ENCODE peak calls at places on chromosomes 5 and 9, in ten cellular contexts. R is right atrium auricular region, H is pancreas, K is GM12878, L is astrocyte of the spinal cord, M is PC-9, I is GM10248, V is psoas muscle, P is astrocyte of the cerebellum, W is body of pancreas. Y is an unnamed sample.

GRCh38 chr5:107743357-107744000 is 72.7 kb upstream of the EFNA5 start:
- DNase-seq in R (no peak), H (no peak), K (no peak), L (peak), M (peak), I (no peak), V (no peak), P (no peak), W (no peak), Y (no peak)

GRCh38 chr9:93036887-93037475 is 21.5 kb upstream of the SUSD3 start:
- DNase-seq in R (no peak), H (no peak), K (no peak), L (no peak), M (no peak), I (no peak), V (no peak), P (no peak), W (no peak), Y (no peak)

GRCh38 chr9:132301521-132301920 is 53.3 kb downstream of the SETX start:
- DNase-seq in R (no peak), H (no peak), K (no peak), L (no peak), M (no peak), I (no peak), V (no peak), P (no peak), W (no peak), Y (no peak)

GRCh38 chr5:37044120-37044519 is 167.6 kb downstream of the NIPBL start:
- DNase-seq in R (no peak), H (no peak), K (no peak), L (no peak), M (no peak), I (no peak), V (no peak), P (no peak), W (no peak), Y (no peak)

GRCh38 chr5:99438619-99439018 is 509.8 kb upstream of the CHD1 start:
- DNase-seq in R (no peak), H (no peak), K (no peak), L (no peak), M (no peak), I (no peak), V (no peak), P (no peak), W (no peak), Y (no peak)

GRCh38 chr5:5356765-5357164 is 65.7 kb upstream of the ICE1 start:
- DNase-seq in R (no peak), H (no peak), K (no peak), L (no peak), M (no peak), I (no peak), V (no peak), P (no peak), W (no peak), Y (no peak)

GRCh38 chr5:112006721-112007120 is 249.7 kb upstream of the NREP start:
- DNase-seq in R (no peak), H (no peak), K (no peak), L (peak), M (no peak), I (no peak), V (no peak), P (no peak), W (no peak), Y (no peak)

GRCh38 chr5:34854459-34855174 is 15.7 kb downstream of the TTC23L start:
- DNase-seq in R (no peak), H (no peak), K (peak), L (peak), M (no peak), I (peak), V (no peak), P (peak), W (no peak), Y (no peak)

GRCh38 chr9:70639853-70640814 is 225.7 kb upstream of the KLF9 start:
- DNase-seq in R (no peak), H (no peak), K (no peak), L (peak), M (peak), I (no peak), V (no peak), P (peak), W (no peak), Y (peak)

DNA sequence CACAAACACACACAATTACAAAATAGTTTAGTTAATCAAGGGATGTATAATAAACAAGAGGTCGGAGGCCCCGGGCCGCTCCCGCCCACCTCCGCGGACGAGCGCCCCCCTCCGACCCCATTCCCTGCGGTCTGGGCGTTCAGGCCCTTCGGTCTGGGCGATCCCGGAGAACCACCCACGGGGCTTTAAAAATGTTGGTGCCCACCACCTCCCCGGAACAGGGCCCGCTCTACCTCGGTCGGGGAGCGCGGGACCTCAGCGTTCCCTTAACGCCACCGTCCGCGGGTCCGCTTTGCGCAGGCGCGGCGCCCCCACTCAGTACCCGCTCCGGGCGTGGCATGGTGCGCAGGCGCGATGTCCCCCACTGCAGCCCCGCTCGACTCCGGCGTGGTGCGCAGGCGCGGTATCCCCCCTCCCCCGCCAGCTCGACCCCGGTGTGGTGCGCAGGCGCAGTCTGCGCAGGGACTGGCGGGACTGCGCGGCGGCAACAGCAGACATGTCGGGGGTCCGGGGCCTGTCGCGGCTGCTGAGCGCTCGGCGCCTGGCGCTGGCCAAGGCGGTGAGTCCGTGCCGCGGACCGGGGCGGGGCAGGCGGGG is at the start of the genes CCDC127 and SDHA:
- DNase-seq in R (peak), H (peak), K (peak), L (peak), M (peak), I (peak), V (peak), P (peak), W (peak), Y (peak)
- TF ChIP-seq CTCF in R (no peak), H (no peak), K (peak), L (peak), M (peak), I (peak), V (peak), P (peak), W (no peak), Y (peak)

GRCh38 chr9:122329592-122329991 is 41.2 kb upstream of the PTGS1 start:
- DNase-seq in R (no peak), H (no peak), K (no peak), L (no peak), M (no peak), I (no peak), V (no peak), P (no peak), W (no peak), Y (no peak)
- TF ChIP-seq CTCF in R (no peak), H (no peak), K (no peak), L (no peak), M (no peak), I (no peak), V (no peak), P (no peak), W (no peak), Y (no peak)

GRCh38 chr9:96173640-96174039 is 128.3 kb downstream of the HSD17B3 start:
- DNase-seq in R (no peak), H (no peak), K (no peak), L (no peak), M (no peak), I (no peak), V (no peak), P (no peak), W (no peak), Y (no peak)

GRCh38 chr9:96172797-96173196 is 129.2 kb downstream of the HSD17B3 start:
- DNase-seq in R (no peak), H (no peak), K (no peak), L (no peak), M (no peak), I (no peak), V (no peak), P (no peak), W (no peak), Y (no peak)

GRCh38 chr9:96176901-96177718 is 124.9 kb downstream of the HSD17B3 start:
- DNase-seq in R (no peak), H (no peak), K (no peak), L (no peak), M (no peak), I (no peak), V (no peak), P (no peak), W (peak), Y (no peak)

GRCh38 chr9:96177719-96178028 is 124.3 kb downstream of the HSD17B3 start:
- DNase-seq in R (no peak), H (no peak), K (no peak), L (no peak), M (no peak), I (no peak), V (no peak), P (no peak), W (no peak), Y (no peak)

GRCh38 chr9:96175001-96175400 is 127.0 kb downstream of the HSD17B3 start:
- DNase-seq in R (no peak), H (no peak), K (no peak), L (no peak), M (no peak), I (no peak), V (no peak), P (no peak), W (no peak), Y (no peak)
- TF ChIP-seq CTCF in R (no peak), H (no peak), K (no peak), L (no peak), M (no peak), I (no peak), V (no peak), P (no peak), W (no peak), Y (no peak)

GRCh38 chr9:2623866-2624682 is 2.5 kb downstream of the VLDLR start:
- DNase-seq in R (no peak), H (no peak), K (no peak), L (no peak), M (no peak), I (no peak), V (no peak), P (no peak), W (no peak), Y (no peak)

GRCh38 chr9:2620876-2621677 is 510 bp upstream of the VLDLR start:
- DNase-seq in R (peak), H (peak), K (no peak), L (peak), M (peak), I (no peak), V (peak), P (peak), W (peak), Y (peak)

GRCh38 chr9:2623046-2623865 is 1.7 kb downstream of the VLDLR start:
- DNase-seq in R (peak), H (peak), K (no peak), L (peak), M (peak), I (peak), V (peak), P (no peak), W (peak), Y (no peak)

GRCh38 chr9:2622361-2623045 is 916 bp downstream of the VLDLR start:
- DNase-seq in R (no peak), H (peak), K (no peak), L (no peak), M (peak), I (peak), V (peak), P (no peak), W (peak), Y (no peak)

DNA sequence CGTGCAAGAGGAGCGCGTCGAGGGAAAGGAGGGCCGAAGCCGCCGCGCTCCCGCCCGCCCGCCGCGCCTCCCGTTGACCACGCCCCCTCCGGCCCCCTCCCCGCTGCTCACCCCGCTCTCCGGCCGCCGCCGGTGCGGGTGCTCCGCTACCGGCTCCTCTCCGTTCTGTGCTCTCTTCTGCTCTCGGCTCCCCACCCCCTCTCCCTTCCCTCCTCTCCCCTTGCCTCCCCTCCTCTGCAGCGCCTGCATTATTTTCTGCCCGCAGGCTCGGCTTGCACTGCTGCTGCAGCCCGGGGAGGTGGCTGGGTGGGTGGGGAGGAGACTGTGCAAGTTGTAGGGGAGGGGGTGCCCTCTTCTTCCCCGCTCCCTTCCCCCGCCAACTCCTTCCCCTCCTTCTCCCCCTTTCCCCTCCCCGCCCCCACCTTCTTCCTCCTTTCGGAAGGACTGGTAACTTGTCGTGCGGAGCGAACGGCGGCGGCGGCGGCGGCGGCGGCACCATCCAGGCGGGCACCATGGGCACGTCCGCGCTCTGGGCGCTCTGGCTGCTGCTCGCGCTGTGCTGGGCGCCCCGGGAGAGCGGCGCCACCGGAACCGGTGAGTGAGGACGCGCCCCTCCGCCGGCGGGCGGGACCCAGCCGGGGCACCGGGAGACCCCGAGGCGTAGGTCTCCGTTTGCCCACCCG is at the start of gene VLDLR:
- DNase-seq in R (no peak), H (peak), K (no peak), L (peak), M (peak), I (peak), V (peak), P (no peak), W (peak), Y (no peak)
- TF ChIP-seq CTCF in R (no peak), H (no peak), K (no peak), L (no peak), M (no peak), I (no peak), V (no peak), P (no peak), W (no peak), Y (no peak)

GRCh38 chr5:142323480-142324376 is 1.1 kb downstream of the SPRY4 start:
- DNase-seq in R (no peak), H (no peak), K (no peak), L (peak), M (peak), I (no peak), V (no peak), P (no peak), W (peak), Y (no peak)

GRCh38 chr5:142324377-142324870 is 397 bp downstream of the SPRY4 start:
- DNase-seq in R (no peak), H (no peak), K (no peak), L (no peak), M (no peak), I (no peak), V (no peak), P (no peak), W (peak), Y (no peak)

GRCh38 chr5:142325677-142326479 is 1.1 kb upstream of the SPRY4 start:
- DNase-seq in R (peak), H (peak), K (no peak), L (peak), M (peak), I (no peak), V (no peak), P (no peak), W (peak), Y (peak)

GRCh38 chr5:142326480-142326938 is 1.7 kb upstream of the SPRY4 start:
- DNase-seq in R (no peak), H (no peak), K (no peak), L (peak), M (no peak), I (no peak), V (no peak), P (no peak), W (no peak), Y (no peak)

GRCh38 chr5:142324871-142325676 is at the start of gene SPRY4:
- DNase-seq in R (peak), H (peak), K (peak), L (peak), M (peak), I (peak), V (peak), P (peak), W (peak), Y (peak)
- TF ChIP-seq CTCF in R (no peak), H (no peak), K (peak), L (no peak), M (no peak), I (no peak), V (no peak), P (no peak), W (no peak), Y (no peak)

GRCh38 chr9:36902861-36903524 is 131.1 kb downstream of the PAX5 start:
- DNase-seq in R (no peak), H (no peak), K (no peak), L (no peak), M (peak), I (no peak), V (no peak), P (no peak), W (peak), Y (no peak)

GRCh38 chr9:36903541-36904435 is 130.3 kb downstream of the PAX5 start:
- DNase-seq in R (no peak), H (peak), K (peak), L (peak), M (peak), I (no peak), V (no peak), P (peak), W (peak), Y (no peak)

GRCh38 chr9:36902063-36902735 is 131.9 kb downstream of the PAX5 start:
- DNase-seq in R (no peak), H (no peak), K (no peak), L (no peak), M (no peak), I (no peak), V (no peak), P (no peak), W (no peak), Y (no peak)

GRCh38 chr9:36906492-36906891 is 127.6 kb downstream of the PAX5 start:
- DNase-seq in R (no peak), H (no peak), K (no peak), L (no peak), M (no peak), I (no peak), V (no peak), P (no peak), W (no peak), Y (no peak)

DNA sequence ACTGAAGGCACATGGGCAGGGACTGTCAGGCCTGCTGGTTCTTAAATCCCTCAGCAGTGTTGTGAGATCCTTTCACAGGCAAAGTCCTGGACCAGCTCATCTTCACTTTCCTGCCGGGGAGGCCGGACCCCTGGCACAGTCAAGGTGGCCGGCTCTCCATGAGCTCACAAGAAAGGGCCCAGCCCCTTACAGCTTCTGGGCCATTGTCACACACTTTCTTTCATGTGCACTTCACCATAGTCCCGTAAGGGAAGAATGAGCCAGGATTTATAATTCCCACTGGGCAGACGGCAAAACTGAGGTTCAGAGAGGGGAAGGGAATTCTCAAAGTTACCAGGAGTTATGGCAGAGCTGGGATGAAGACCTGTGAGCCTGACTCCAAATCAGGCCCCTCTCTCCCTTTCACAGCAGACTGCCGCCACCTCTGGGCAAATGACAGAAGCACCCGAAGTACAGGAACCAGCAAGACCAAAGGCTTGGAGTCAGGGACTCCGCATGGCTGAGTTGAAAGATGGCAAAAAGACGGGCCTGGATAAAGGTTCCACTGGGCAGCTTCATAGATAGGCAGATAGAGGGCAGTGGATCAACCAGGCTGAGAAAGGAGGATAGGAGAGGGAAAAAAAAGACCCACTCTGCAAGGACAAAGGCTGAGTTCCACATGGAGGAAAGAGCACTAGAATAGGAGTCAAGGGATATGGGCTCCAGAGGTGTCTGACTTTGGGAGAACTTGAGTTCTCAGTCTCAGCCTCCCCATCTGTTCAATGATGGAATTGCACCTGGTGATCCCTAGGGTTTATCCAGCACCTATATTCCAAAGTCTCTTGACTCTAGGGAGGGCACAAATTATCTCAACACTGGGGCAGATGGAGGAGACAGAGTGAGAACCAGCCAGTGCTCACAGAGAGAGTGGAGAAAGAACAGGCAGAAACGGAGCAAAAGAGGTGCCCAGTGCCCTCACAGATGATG is 128.7 kb downstream of the PAX5 start:
- DNase-seq in R (no peak), H (no peak), K (no peak), L (no peak), M (no peak), I (no peak), V (no peak), P (no peak), W (no peak), Y (no peak)
- TF ChIP-seq CTCF in R (no peak), H (no peak), K (no peak), L (peak), M (peak), I (no peak), V (no peak), P (peak), W (no peak), Y (no peak)

DNA sequence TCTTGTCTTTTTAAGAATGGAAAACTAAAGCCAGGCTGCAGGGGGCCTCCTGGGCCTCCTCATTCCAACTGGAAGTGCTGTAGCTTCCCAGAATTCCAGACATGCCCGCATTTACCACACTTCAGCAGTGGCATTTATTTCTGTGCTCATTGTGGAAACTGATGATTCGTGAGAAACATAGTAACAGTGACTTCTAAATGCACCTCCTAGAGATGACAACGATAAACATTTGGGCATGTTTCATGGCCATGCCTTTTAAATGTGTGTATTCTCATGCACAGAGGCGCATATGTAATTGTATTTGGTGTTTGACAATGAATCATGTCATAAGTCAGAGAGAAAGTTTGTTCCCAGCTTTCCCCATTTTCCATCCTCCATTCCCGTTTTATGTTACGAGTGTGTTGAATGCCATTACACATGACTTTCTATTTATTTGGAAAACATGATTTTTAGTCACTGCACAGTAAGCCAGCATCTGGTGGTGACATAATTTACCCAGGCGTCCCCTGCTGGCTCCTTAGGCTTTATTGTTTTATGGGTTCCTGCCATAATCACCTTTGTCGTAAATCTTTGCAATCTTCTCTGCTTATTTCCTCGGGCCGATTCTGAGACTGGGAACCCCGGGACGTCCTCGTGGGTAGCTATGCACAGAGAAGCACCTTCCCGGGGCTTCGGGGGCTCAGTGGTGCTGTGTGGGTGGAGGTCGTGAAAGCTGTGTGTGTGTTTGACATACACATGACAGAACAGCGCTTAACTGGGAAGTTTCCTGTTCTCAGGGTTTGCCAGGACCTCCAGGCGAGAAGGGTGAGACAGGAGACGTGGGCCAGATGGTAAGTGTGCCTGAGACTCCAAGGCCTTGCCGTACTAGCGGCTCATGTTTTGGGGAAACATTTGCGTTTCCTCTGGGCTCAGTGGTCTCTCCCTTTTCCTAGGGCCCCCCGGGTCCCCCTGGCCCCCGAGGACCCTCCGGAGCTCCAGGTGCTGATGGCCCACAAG is 68.6 kb upstream of the FCN2 start:
- DNase-seq in R (no peak), H (no peak), K (no peak), L (peak), M (no peak), I (no peak), V (no peak), P (peak), W (no peak), Y (peak)
- TF ChIP-seq CTCF in R (no peak), H (no peak), K (no peak), L (peak), M (no peak), I (no peak), V (no peak), P (no peak), W (no peak), Y (peak)

GRCh38 chr5:115695290-115695689 is 69.5 kb upstream of the TMED7 start:
- DNase-seq in R (no peak), H (no peak), K (no peak), L (no peak), M (no peak), I (no peak), V (no peak), P (no peak), W (no peak), Y (no peak)
- TF ChIP-seq CTCF in R (no peak), H (no peak), K (no peak), L (no peak), M (no peak), I (no peak), V (no peak), P (no peak), W (no peak), Y (no peak)